ENCODE peak calls at places on chromosomes 2 and 18, in four cellular contexts. K is left lung, N is upper lobe of right lung, O is breast epithelium. P is an unnamed sample.
A peak's percentile ranks its signal among the peaks of the same experiment; 100 is the strongest.

GRCh38 chr2:98374958-98375570 is 28.8 kb downstream of the CNGA3 start:
- DNase-seq in K (no peak), O (no peak), N (no peak), P (no peak)

GRCh38 chr18:44039216-44039615 is 641.5 kb upstream of the SETBP1 start:
- DNase-seq in O (no peak), K (no peak), N (no peak), P (no peak)

GRCh38 chr2:11292464-11293255 is 51.8 kb downstream of the ROCK2 start:
- DNase-seq in O (no peak), K (no peak), N (no peak), P (peak; percentile 28)

GRCh38 chr2:223560704-223561435 is 41.3 kb downstream of the SCG2 start:
- DNase-seq in K (no peak), O (no peak), N (peak; percentile 62), P (peak; percentile 30)

GRCh38 chr18:27057459-27058302 is 127.4 kb downstream of the CHST9 start:
- DNase-seq in N (no peak), K (no peak), O (no peak), P (no peak)

GRCh38 chr2:69059731-69060290 is 46.8 kb downstream of the ANTXR1 start:
- DNase-seq in K (no peak), N (no peak), O (no peak), P (no peak)

GRCh38 chr2:161115205-161115604 is 45.0 kb upstream of the TANK start:
- DNase-seq in K (no peak), O (no peak), N (no peak), P (no peak)

GRCh38 chr2:1205853-1206252 is 207.4 kb upstream of the TPO start:
- DNase-seq in N (no peak), K (no peak), O (no peak), P (no peak)

GRCh38 chr2:178829299-178829698 is 22.1 kb upstream of the TTN start:
- DNase-seq in N (no peak), K (no peak), O (no peak), P (peak; percentile 32)

GRCh38 chr2:102029405-102029804 is 37.6 kb downstream of the IL1R2 start:
- DNase-seq in O (no peak), K (no peak), N (no peak), P (no peak)

GRCh38 chr2:29530281-29530680 is 391.1 kb downstream of the ALK start:
- DNase-seq in K (no peak), N (no peak), O (no peak), P (no peak)

GRCh38 chr2:237213325-237214040 is 127.8 kb downstream of the COPS8 start:
- DNase-seq in K (no peak), N (no peak), O (no peak), P (peak; percentile 75)

GRCh38 chr18:36288689-36289088 is 8.8 kb upstream of the FHOD3 start:
- DNase-seq in O (no peak), K (no peak), N (no peak), P (no peak)

GRCh38 chr18:48153641-48154481 is 223.4 kb upstream of the SMAD2 start:
- DNase-seq in N (no peak), K (no peak), O (no peak), P (no peak)

GRCh38 chr2:70922591-70923234 is 13.0 kb upstream of the ATP6V1B1 start:
- DNase-seq in K (no peak), O (no peak), N (no peak), P (no peak)

GRCh38 chr18:34494359-34494696 is 215.8 kb upstream of the DTNA start:
- DNase-seq in O (no peak), N (no peak), K (peak; percentile 54), P (no peak)

GRCh38 chr2:191481305-191482075 is 196.4 kb upstream of the NABP1 start:
- DNase-seq in K (no peak), O (no peak), N (no peak), P (no peak)

GRCh38 chr2:1795842-1796580 is 51.7 kb upstream of the PXDN start:
- DNase-seq in O (no peak), N (no peak), K (no peak), P (no peak)

GRCh38 chr2:68589963-68590362 is 53.4 kb upstream of the PROKR1 start:
- DNase-seq in O (no peak), N (no peak), K (no peak), P (no peak)

GRCh38 chr2:46008082-46008870 is 288.9 kb upstream of the EPAS1 start:
- DNase-seq in K (no peak), O (no peak), N (no peak), P (peak; percentile 18)

GRCh38 chr18:7164610-7165009 is 47.0 kb upstream of the LAMA1 start:
- DNase-seq in K (no peak), O (no peak), N (no peak), P (no peak)

GRCh38 chr2:46548103-46548486 is 68.7 kb downstream of the TMEM247 start:
- DNase-seq in N (peak; percentile 71), O (no peak), K (peak; percentile 85), P (no peak)

GRCh38 chr2:96699021-96699420 is 40.8 kb downstream of the LMAN2L start:
- DNase-seq in K (no peak), N (no peak), O (no peak), P (no peak)

GRCh38 chr18:26803643-26804042 is 61.9 kb downstream of the AQP4 start:
- DNase-seq in K (no peak), O (no peak), N (no peak), P (no peak)

GRCh38 chr2:240182001-240182400 is 41.5 kb upstream of the OTOS start:
- DNase-seq in K (no peak), O (peak; percentile 35), N (peak; percentile 10), P (no peak)

GRCh38 chr2:237791977-237792727 is 6.4 kb upstream of the RBM44 start:
- DNase-seq in N (no peak), K (no peak), O (no peak), P (no peak)

GRCh38 chr18:77124452-77124922 is 8.1 kb downstream of the MBP start:
- DNase-seq in N (no peak), K (no peak), O (no peak), P (no peak)

GRCh38 chr2:160940699-160941098 is 219.5 kb upstream of the TANK start:
- DNase-seq in K (no peak), O (no peak), N (no peak), P (no peak)

GRCh38 chr2:47309952-47310800 is 92.8 kb upstream of the MSH2 start:
- DNase-seq in N (no peak), O (no peak), K (no peak), P (no peak)

GRCh38 chr2:207258191-207258991 is 92.6 kb upstream of the KLF7 start:
- DNase-seq in N (no peak), O (peak; percentile 67), K (no peak), P (peak; percentile 97)

GRCh38 chr2:147934881-147935280 is 85.7 kb downstream of the ORC4 start:
- DNase-seq in N (no peak), K (no peak), O (no peak), P (no peak)

GRCh38 chr2:44620189-44620990 is 258.6 kb downstream of the CAMKMT start:
- DNase-seq in K (no peak), O (no peak), N (no peak), P (no peak)

GRCh38 chr18:41875094-41875780 is 79.8 kb upstream of the PIK3C3 start:
- DNase-seq in O (no peak), N (no peak), K (no peak), P (peak; percentile 46)

GRCh38 chr2:84768840-84769239 is 112.0 kb downstream of the TRABD2A start:
- DNase-seq in O (no peak), N (no peak), K (no peak), P (no peak)

GRCh38 chr2:240309214-240309613 is 126.2 kb upstream of the GPC1 start:
- DNase-seq in N (no peak), O (no peak), K (no peak), P (no peak)

GRCh38 chr2:217277646-217278048 is 417.8 kb upstream of the TNP1 start:
- DNase-seq in N (no peak), O (no peak), K (no peak), P (peak; percentile 95)

GRCh38 chr2:102386004-102386403 is 30.4 kb downstream of the IL18R1 start:
- DNase-seq in O (no peak), N (no peak), K (no peak), P (no peak)

GRCh38 chr18:5628512-5629255 is 84.9 kb upstream of the EPB41L3 start:
- DNase-seq in K (peak; percentile 88), N (peak; percentile 83), O (no peak), P (no peak)

GRCh38 chr2:35651688-35652323 is 703.8 kb upstream of the CRIM1 start:
- DNase-seq in O (no peak), K (no peak), N (no peak), P (no peak)

GRCh38 chr2:217573565-217573964 is 429.2 kb downstream of the TNS1 start:
- DNase-seq in N (no peak), O (no peak), K (no peak), P (peak; percentile 62)

GRCh38 chr2:241724259-241724974 is 10.0 kb upstream of the D2HGDH start:
- DNase-seq in K (no peak), O (no peak), N (no peak), P (no peak)

GRCh38 chr2:241720560-241720959 is 13.9 kb upstream of the D2HGDH start:
- DNase-seq in N (no peak), O (no peak), K (peak; percentile 60), P (no peak)

GRCh38 chr2:241721852-241722251 is 12.6 kb upstream of the D2HGDH start:
- DNase-seq in K (peak; percentile 73), N (no peak), O (no peak), P (no peak)

GRCh38 chr2:241724975-241725870 is 9.2 kb upstream of the D2HGDH start:
- DNase-seq in O (no peak), K (no peak), N (no peak), P (no peak)

GRCh38 chr2:241722896-241723454 is 11.5 kb upstream of the D2HGDH start:
- DNase-seq in O (no peak), N (no peak), K (no peak), P (no peak)
- H3K4me3 ChIP-seq in O (no peak overlapping the region), N (no peak overlapping the region), K (no peak overlapping the region), P (no peak overlapping the region)

GRCh38 chr2:145043399-145043834 is 523.5 kb upstream of the ZEB2 start:
- DNase-seq in N (no peak), K (peak; percentile 15), O (no peak), P (no peak)
- TF ChIP-seq CTCF in N (no peak), K (no peak), O (no peak), P (no peak)

GRCh38 chr2:239178954-239179353 is 221.9 kb downstream of the HDAC4 start:
- DNase-seq in K (no peak), O (no peak), N (peak; percentile 51), P (no peak)
- H3K27ac ChIP-seq in K (no peak overlapping the region), O (no peak overlapping the region), N (no peak overlapping the region), P (no peak overlapping the region)

DNA sequence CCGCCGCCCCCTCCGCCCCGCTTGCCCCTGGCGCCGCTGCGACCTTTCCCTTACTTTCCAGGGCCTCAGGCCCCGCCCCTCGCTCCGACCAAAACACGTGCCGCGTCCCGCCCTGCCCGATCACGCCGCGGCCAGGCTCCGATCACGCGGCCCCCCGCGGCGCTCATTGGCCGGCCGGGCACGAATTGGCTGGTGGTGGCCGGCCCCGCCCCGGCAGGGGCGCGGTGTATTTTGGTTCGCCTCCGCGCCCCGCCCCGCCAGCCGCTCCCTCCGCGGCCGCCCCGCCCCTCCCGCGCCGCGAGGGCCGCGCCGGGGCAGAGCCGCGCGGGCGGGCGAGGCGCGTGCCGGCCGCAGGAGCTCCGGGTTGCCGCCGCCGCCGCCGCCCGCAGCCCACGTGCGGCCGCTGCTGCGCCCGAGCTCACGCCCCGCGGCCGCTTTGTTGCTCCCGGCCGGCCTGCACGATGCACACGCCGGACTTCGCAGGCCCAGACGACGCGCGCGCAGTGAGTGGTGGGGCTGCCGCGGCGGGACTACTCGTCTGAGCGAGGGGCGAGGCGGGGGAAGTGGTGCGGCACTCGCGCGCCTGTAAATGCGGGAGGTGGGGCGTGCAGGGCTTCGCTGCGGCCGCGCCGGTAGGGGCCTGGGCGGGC is at the start of gene KLF11:
- DNase-seq in O (peak; percentile 88), N (peak; percentile 97), K (peak; percentile 95), P (peak; percentile 61)
- H3K4me3 ChIP-seq in O (peak within 1 kb of the TSS; percentile 67), N (peak within 1 kb of the TSS; percentile 66), K (peak within 1 kb of the TSS; percentile 57), P (peak within 1 kb of the TSS; percentile 57)